ENCODE peak calls at places on chromosome 11, in four cellular contexts. V is Daoy, A is GM18507, B is Caki2. X is an unnamed sample.
A peak's percentile ranks its signal among the peaks of the same experiment; 100 is the strongest.

GRCh38 chr11:116073854-116074837 is 569.9 kb upstream of the CADM1 start:
- DNase-seq in V (peak; percentile 73), A (peak; percentile 47), B (peak; percentile 74), X (peak; percentile 74)

GRCh38 chr11:67667490-67668190 is 6.8 kb downstream of the ALDH3B2 start:
- DNase-seq in V (no peak), A (no peak), B (no peak), X (no peak)

GRCh38 chr11:17552041-17552355 is 4.9 kb downstream of the OTOG start:
- DNase-seq in V (no peak), A (no peak), B (no peak), X (no peak)

GRCh38 chr11:65586676-65587075 is 8.9 kb downstream of the KCNK7 start:
- DNase-seq in V (peak; percentile 3), A (no peak), B (no peak), X (no peak)

GRCh38 chr11:125933030-125933813 is 12.6 kb upstream of the VSIG10L2 start:
- DNase-seq in V (no peak), A (no peak), B (no peak), X (no peak)

GRCh38 chr11:73140213-73141030 is 1.7 kb downstream of the FCHSD2 start:
- DNase-seq in V (peak; percentile 37), A (no peak), B (peak; percentile 22), X (peak; percentile 54)

GRCh38 chr11:3823303-3823702 is 14.9 kb downstream of the PGAP2 start:
- DNase-seq in V (peak; percentile 30), A (no peak), B (no peak), X (no peak)

GRCh38 chr11:123429851-123430735 is at the start of gene GRAMD1B:
- DNase-seq in V (peak; percentile 73), A (peak; percentile 32), B (no peak), X (no peak)

GRCh38 chr11:93817426-93818348 is 32.7 kb downstream of the VSTM5 start:
- DNase-seq in V (no peak), A (no peak), B (no peak), X (no peak)

GRCh38 chr11:69880041-69880802 is 61.0 kb upstream of the FGF3 start:
- DNase-seq in V (no peak), A (no peak), B (no peak), X (no peak)

GRCh38 chr11:48103621-48104561 is 112.7 kb upstream of the OR4B1 start:
- DNase-seq in V (no peak), A (no peak), B (peak; percentile 84), X (peak; percentile 95)

GRCh38 chr11:69311767-69312385 is 17.9 kb downstream of the MYEOV start:
- DNase-seq in V (peak; percentile 70), A (no peak), B (no peak), X (no peak)

GRCh38 chr11:34624069-34624468 is 3.2 kb downstream of the EHF start:
- DNase-seq in V (no peak), A (peak; percentile 17), B (no peak), X (peak; percentile 73)

GRCh38 chr11:8070417-8071101 is 10.5 kb upstream of the TUB start:
- DNase-seq in V (no peak), A (no peak), B (peak; percentile 37), X (peak; percentile 51)

GRCh38 chr11:69638941-69639681 is 1.8 kb upstream of the CCND1 start:
- DNase-seq in V (peak; percentile 96), A (peak; percentile 40), B (peak; percentile 87), X (peak; percentile 98)